ENCODE peak calls at places on chromosomes 1 and 21, in seven cellular contexts. One of them, this sample, is unnamed.

GRCh38 chr1:94919241-94920030 is 7.5 kb downstream of the CNN3 start:
- DNase-seq in fibroblast of lung: no peak
- DNase-seq in K562: no peak
- DNase-seq in A673: no peak
- DNase-seq in GM23338: no peak
- DNase-seq in neural progenitor cell: no peak
- DNase-seq in PC-3: no peak
- DNase-seq in this sample: no peak

GRCh38 chr1:79364896-79365295 is 358.4 kb upstream of the ADGRL4 start:
- DNase-seq in PC-3: peak
- DNase-seq in K562: no peak
- DNase-seq in fibroblast of lung: no peak
- DNase-seq in A673: no peak
- DNase-seq in GM23338: no peak
- DNase-seq in neural progenitor cell: no peak
- DNase-seq in this sample: no peak

GRCh38 chr1:31181515-31182343 is 58.0 kb downstream of the NKAIN1 start:
- DNase-seq in neural progenitor cell: peak
- DNase-seq in K562: peak
- DNase-seq in A673: peak
- DNase-seq in PC-3: peak
- DNase-seq in GM23338: peak
- DNase-seq in fibroblast of lung: peak
- DNase-seq in this sample: peak

GRCh38 chr1:205438213-205439158 is 16.6 kb upstream of the LEMD1 start:
- DNase-seq in neural progenitor cell: no peak
- DNase-seq in PC-3: peak
- DNase-seq in A673: peak
- DNase-seq in GM23338: peak
- DNase-seq in K562: peak
- DNase-seq in fibroblast of lung: peak
- DNase-seq in this sample: peak

GRCh38 chr1:201137579-201138310 is 10.8 kb upstream of the ASCL5 start:
- DNase-seq in PC-3: peak
- DNase-seq in neural progenitor cell: no peak
- DNase-seq in GM23338: no peak
- DNase-seq in fibroblast of lung: peak
- DNase-seq in A673: no peak
- DNase-seq in K562: no peak
- DNase-seq in this sample: peak

GRCh38 chr1:55196433-55197035 is 18.6 kb downstream of the USP24 start:
- DNase-seq in PC-3: no peak
- DNase-seq in A673: no peak
- DNase-seq in fibroblast of lung: no peak
- DNase-seq in neural progenitor cell: no peak
- DNase-seq in GM23338: no peak
- DNase-seq in K562: peak
- DNase-seq in this sample: no peak

GRCh38 chr21:36694593-36695282 is 4.2 kb upstream of the SIM2 start:
- DNase-seq in neural progenitor cell: peak
- DNase-seq in GM23338: no peak
- DNase-seq in K562: no peak
- DNase-seq in PC-3: no peak
- DNase-seq in fibroblast of lung: no peak
- DNase-seq in A673: no peak
- DNase-seq in this sample: no peak

GRCh38 chr1:243568793-243569192 is 281.2 kb downstream of the AKT3 start:
- DNase-seq in PC-3: no peak
- DNase-seq in neural progenitor cell: no peak
- DNase-seq in K562: no peak
- DNase-seq in A673: no peak
- DNase-seq in GM23338: no peak
- DNase-seq in fibroblast of lung: peak
- DNase-seq in this sample: no peak

GRCh38 chr1:220810179-220810653 is 23.5 kb downstream of the MTARC1 start:
- DNase-seq in GM23338: peak
- DNase-seq in neural progenitor cell: peak
- DNase-seq in fibroblast of lung: peak
- DNase-seq in A673: peak
- DNase-seq in K562: peak
- DNase-seq in PC-3: peak
- DNase-seq in this sample: peak

GRCh38 chr1:185087101-185087500 is 41.7 kb downstream of the RNF2 start:
- DNase-seq in A673: no peak
- DNase-seq in PC-3: no peak
- DNase-seq in neural progenitor cell: no peak
- DNase-seq in K562: no peak
- DNase-seq in GM23338: no peak
- DNase-seq in fibroblast of lung: no peak
- DNase-seq in this sample: no peak

GRCh38 chr1:27145934-27146354 is 9.0 kb downstream of the SLC9A1 start:
- DNase-seq in K562: peak
- DNase-seq in A673: peak
- DNase-seq in fibroblast of lung: peak
- DNase-seq in GM23338: no peak
- DNase-seq in PC-3: peak
- DNase-seq in neural progenitor cell: no peak
- DNase-seq in this sample: peak

GRCh38 chr1:27536767-27537166 is 46.8 kb upstream of the WASF2 start:
- DNase-seq in A673: no peak
- DNase-seq in neural progenitor cell: peak
- DNase-seq in GM23338: peak
- DNase-seq in PC-3: no peak
- DNase-seq in K562: no peak
- DNase-seq in fibroblast of lung: peak
- DNase-seq in this sample: peak

GRCh38 chr1:4172659-4173599 is 272.9 kb upstream of the C1orf174 start:
- DNase-seq in PC-3: peak
- DNase-seq in K562: peak
- DNase-seq in GM23338: no peak
- DNase-seq in A673: peak
- DNase-seq in neural progenitor cell: peak
- DNase-seq in fibroblast of lung: no peak
- DNase-seq in this sample: no peak

GRCh38 chr1:29444081-29444715 is 207.9 kb downstream of the PTPRU start:
- DNase-seq in K562: no peak
- DNase-seq in GM23338: no peak
- DNase-seq in PC-3: no peak
- DNase-seq in fibroblast of lung: no peak
- DNase-seq in A673: no peak
- DNase-seq in neural progenitor cell: no peak
- DNase-seq in this sample: no peak

GRCh38 chr1:84208935-84209334 is 64.9 kb downstream of the PRKACB start:
- DNase-seq in PC-3: peak
- DNase-seq in GM23338: no peak
- DNase-seq in A673: no peak
- DNase-seq in neural progenitor cell: no peak
- DNase-seq in fibroblast of lung: no peak
- DNase-seq in K562: no peak
- DNase-seq in this sample: no peak
- TF ChIP-seq EZH2 in PC-3: no peak
- TF ChIP-seq EZH2 in GM23338: no peak
- TF ChIP-seq EZH2 in A673: no peak
- TF ChIP-seq EZH2 in neural progenitor cell: no peak
- TF ChIP-seq EZH2 in fibroblast of lung: no peak
- TF ChIP-seq EZH2 in K562: no peak
- TF ChIP-seq EZH2 in this sample: no peak

DNA sequence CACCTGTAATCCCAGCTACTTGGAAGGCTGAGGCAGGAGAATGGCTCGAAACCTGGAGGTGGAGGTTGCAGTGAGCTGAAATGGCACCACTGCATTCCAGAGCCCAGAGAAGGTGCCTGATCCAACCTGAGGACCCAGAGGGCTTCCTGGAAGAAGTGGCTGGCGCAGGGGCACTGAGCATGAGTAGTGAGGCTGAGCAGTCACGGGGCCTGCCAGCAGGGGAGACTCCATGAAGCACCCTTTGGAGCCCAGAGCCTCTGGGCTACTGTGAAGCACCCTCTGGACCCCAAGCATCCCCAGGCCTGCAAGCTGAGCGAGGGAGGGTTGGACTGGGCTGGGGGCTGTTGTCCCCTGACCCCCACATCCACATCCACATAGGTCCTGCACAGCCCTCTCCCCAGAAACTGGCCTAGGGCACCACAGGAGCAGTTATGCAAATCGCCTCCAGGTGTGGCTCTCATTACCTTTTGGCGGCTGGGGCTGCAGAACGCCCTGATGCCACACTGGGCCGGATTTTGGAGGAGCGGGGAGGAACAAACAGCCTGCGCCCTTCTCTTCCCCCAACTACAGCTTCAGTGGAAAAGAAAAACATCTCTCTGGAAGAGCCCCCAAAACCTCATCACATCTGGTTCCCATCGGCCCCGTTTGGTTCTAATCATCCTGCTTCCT is 78.2 kb upstream of the TARDBP start:
- DNase-seq in K562: no peak
- DNase-seq in fibroblast of lung: no peak
- DNase-seq in GM23338: peak
- DNase-seq in PC-3: no peak
- DNase-seq in A673: no peak
- DNase-seq in neural progenitor cell: no peak
- DNase-seq in this sample: no peak
- H3K27ac ChIP-seq in K562: no peak
- H3K27ac ChIP-seq in fibroblast of lung: no peak
- H3K27ac ChIP-seq in GM23338: no peak
- H3K27ac ChIP-seq in PC-3: no peak
- H3K27ac ChIP-seq in A673: no peak
- H3K27ac ChIP-seq in neural progenitor cell: no peak
- H3K27ac ChIP-seq in this sample: no peak

DNA sequence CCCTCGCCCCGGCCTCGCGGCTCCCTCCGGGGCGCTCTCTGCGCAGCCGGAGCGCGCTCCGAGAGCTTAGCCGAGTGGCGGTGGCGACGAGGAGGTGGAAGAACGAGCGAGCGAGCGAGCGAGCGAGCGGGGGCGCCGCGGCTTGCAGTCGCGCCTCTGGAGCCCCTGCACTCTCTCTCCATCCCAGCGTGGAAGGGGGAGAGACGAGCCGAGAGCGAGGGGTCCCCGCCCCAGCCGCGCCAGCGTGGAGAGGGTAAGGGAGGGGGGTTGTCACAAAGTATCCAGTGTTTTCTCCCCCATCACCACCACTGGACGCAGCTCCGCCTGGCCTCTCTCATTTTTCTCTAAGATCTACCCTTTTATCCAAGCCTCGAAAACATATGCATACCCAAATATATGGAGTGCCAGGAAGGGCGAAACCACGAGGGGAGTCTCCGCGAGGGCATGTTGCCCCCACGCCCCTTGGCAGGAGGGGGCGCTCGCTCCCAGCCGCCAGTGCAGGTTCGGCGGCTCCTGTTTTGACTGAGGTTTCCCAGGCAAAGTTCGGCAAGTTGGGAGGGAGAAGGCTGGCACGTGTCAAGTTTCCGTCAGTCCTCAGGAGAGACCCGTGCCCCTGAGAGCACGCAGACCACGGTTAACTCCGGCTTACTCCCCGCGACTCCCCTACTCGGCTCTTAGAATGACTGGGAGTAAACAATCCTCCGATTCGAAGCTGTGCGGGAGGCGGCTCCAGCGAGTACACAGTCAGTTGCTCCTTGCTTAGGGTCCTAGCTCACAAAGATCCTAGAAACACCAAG is 569 bp upstream of the DAB1 start:
- DNase-seq in PC-3: no peak
- DNase-seq in fibroblast of lung: peak
- DNase-seq in A673: peak
- DNase-seq in neural progenitor cell: peak
- DNase-seq in GM23338: peak
- DNase-seq in K562: peak
- DNase-seq in this sample: peak
- TF ChIP-seq CTCF in PC-3: peak
- TF ChIP-seq CTCF in fibroblast of lung: peak
- TF ChIP-seq CTCF in A673: peak
- TF ChIP-seq CTCF in neural progenitor cell: peak
- TF ChIP-seq CTCF in GM23338: peak
- TF ChIP-seq CTCF in K562: peak
- TF ChIP-seq CTCF in this sample: peak

GRCh38 chr1:213513006-213513405 is 462.0 kb downstream of the RPS6KC1 start:
- DNase-seq in fibroblast of lung: no peak
- DNase-seq in A673: no peak
- DNase-seq in PC-3: no peak
- DNase-seq in GM23338: no peak
- DNase-seq in neural progenitor cell: no peak
- DNase-seq in K562: no peak
- DNase-seq in this sample: no peak

GRCh38 chr1:213511173-213511572 is 460.1 kb downstream of the RPS6KC1 start:
- DNase-seq in neural progenitor cell: no peak
- DNase-seq in fibroblast of lung: no peak
- DNase-seq in K562: no peak
- DNase-seq in A673: no peak
- DNase-seq in GM23338: no peak
- DNase-seq in PC-3: no peak
- DNase-seq in this sample: no peak

GRCh38 chr1:213507472-213508223 is 456.6 kb downstream of the RPS6KC1 start:
- DNase-seq in K562: no peak
- DNase-seq in PC-3: no peak
- DNase-seq in neural progenitor cell: no peak
- DNase-seq in GM23338: peak
- DNase-seq in A673: no peak
- DNase-seq in fibroblast of lung: no peak
- DNase-seq in this sample: no peak

GRCh38 chr1:213512316-213512715 is 461.3 kb downstream of the RPS6KC1 start:
- DNase-seq in fibroblast of lung: no peak
- DNase-seq in neural progenitor cell: peak
- DNase-seq in A673: no peak
- DNase-seq in K562: no peak
- DNase-seq in PC-3: no peak
- DNase-seq in GM23338: no peak
- DNase-seq in this sample: no peak
- TF ChIP-seq EZH2 in fibroblast of lung: no peak
- TF ChIP-seq EZH2 in neural progenitor cell: no peak
- TF ChIP-seq EZH2 in A673: no peak
- TF ChIP-seq EZH2 in K562: no peak
- TF ChIP-seq EZH2 in PC-3: no peak
- TF ChIP-seq EZH2 in GM23338: no peak
- TF ChIP-seq EZH2 in this sample: no peak

DNA sequence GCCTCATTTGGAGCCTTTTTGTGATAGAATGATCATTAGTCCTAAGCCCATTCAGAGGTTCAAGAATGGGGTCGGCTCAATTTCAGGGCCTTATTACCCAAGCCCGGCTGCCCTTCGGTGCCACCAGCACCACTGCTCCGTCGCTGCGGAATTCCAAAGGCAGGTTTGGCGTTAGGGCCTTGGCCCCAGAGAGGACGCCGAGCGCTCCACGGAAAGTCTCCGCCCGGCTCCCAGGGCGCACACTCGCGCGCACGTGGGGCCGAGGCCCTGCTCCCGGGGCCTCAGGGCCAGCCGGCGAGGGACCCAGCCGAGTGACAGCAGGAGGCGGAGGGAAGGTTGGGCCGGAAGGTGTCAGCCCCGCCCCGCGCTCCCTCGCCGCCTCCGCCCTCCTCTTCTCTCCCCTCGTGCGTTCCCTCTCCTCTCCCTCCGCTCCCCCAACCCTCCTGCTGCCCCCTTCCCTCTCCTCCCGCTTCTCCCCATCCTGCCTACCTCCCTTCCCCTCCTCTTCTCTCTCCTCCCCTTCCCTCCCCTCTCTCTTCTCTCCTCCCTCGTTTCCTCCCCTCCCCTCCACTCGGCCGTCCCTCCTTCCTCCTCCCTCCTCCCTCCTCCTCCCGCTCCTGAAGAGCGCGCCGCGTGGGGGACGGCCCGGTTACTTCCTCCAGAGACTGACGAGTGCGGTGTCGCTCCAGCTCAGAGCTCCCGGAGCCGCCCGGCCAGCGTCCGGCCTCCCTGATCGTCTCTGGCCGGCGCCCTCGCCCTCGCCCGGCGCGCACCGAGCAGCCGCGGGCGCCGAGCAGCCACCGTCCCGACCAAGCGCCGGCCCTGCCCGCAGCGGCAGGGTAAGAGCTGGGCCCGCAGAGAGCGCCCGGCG is at the start of gene ETS2:
- DNase-seq in PC-3: peak
- DNase-seq in neural progenitor cell: peak
- DNase-seq in K562: peak
- DNase-seq in GM23338: peak
- DNase-seq in fibroblast of lung: peak
- DNase-seq in A673: peak
- DNase-seq in this sample: peak
- H3K27ac ChIP-seq in PC-3: peak
- H3K27ac ChIP-seq in neural progenitor cell: peak
- H3K27ac ChIP-seq in K562: peak
- H3K27ac ChIP-seq in GM23338: peak
- H3K27ac ChIP-seq in fibroblast of lung: peak
- H3K27ac ChIP-seq in A673: peak
- H3K27ac ChIP-seq in this sample: peak

This sample was measured in hepatocyte.